ENCODE peak calls at places on chromosomes 3 and 15, in six cellular contexts. C, I, J, L, H and D are unnamed samples.

GRCh38 chr3:44948239-44948638 is 27.7 kb downstream of the ZDHHC3 start:
- DNase-seq in C (no peak), I (no peak), J (no peak), L (no peak), H (no peak), D (no peak)

GRCh38 chr3:4845882-4846281 is 133.4 kb upstream of the BHLHE40 start:
- DNase-seq in C (no peak), I (no peak), J (no peak), L (no peak), H (no peak), D (no peak)

GRCh38 chr3:149529099-149529498 is 54.6 kb downstream of the TM4SF4 start:
- DNase-seq in C (no peak), I (no peak), J (peak; percentile 37), L (no peak), H (no peak), D (no peak)

GRCh38 chr15:40028853-40029252 is 10.1 kb downstream of the SRP14 start:
- DNase-seq in C (no peak), I (no peak), J (no peak), L (no peak), H (no peak), D (no peak)

GRCh38 chr15:63818191-63818590 is 15.6 kb downstream of the HERC1 start:
- DNase-seq in C (no peak), I (no peak), J (no peak), L (no peak), H (peak; percentile 28), D (no peak)

GRCh38 chr3:140007081-140007480 is 72.1 kb downstream of the CLSTN2 start:
- DNase-seq in C (no peak), I (no peak), J (no peak), L (no peak), H (no peak), D (no peak)

GRCh38 chr3:126025116-126025729 is 56.2 kb downstream of the ROPN1B start:
- DNase-seq in C (no peak), I (no peak), J (no peak), L (no peak), H (no peak), D (no peak)

GRCh38 chr3:69309810-69310209 is 76.1 kb downstream of the FRMD4B start:
- DNase-seq in C (peak; percentile 61), I (no peak), J (peak; percentile 63), L (no peak), H (peak; percentile 40), D (no peak)

GRCh38 chr15:68419301-68420175 is 12.4 kb downstream of the ITGA11 start:
- DNase-seq in C (no peak), I (no peak), J (peak; percentile 57), L (peak; percentile 50), H (no peak), D (no peak)

GRCh38 chr15:74614744-74615312 is 808 bp upstream of the CLK3 start:
- DNase-seq in C (no peak), I (peak; percentile 88), J (peak; percentile 91), L (peak; percentile 95), H (peak; percentile 67), D (peak; percentile 87)

GRCh38 chr15:74611341-74611740 is 4.3 kb upstream of the CLK3 start:
- DNase-seq in C (no peak), I (peak; percentile 56), J (no peak), L (no peak), H (no peak), D (no peak)

GRCh38 chr15:74612677-74613076 is 3.0 kb upstream of the CLK3 start:
- DNase-seq in C (no peak), I (no peak), J (no peak), L (no peak), H (no peak), D (no peak)

GRCh38 chr15:74613953-74614743 is 1.5 kb upstream of the CLK3 start:
- DNase-seq in C (peak; percentile 89), I (no peak), J (no peak), L (no peak), H (peak; percentile 10), D (no peak)

GRCh38 chr15:74613089-74613952 is 2.3 kb upstream of the CLK3 start:
- DNase-seq in C (no peak), I (no peak), J (peak; percentile 49), L (no peak), H (no peak), D (no peak)
- H3K27ac ChIP-seq in C (no peak overlapping the region), I (no peak overlapping the region), J (no peak overlapping the region), L (peak overlapping the region; percentile 99), H (no peak overlapping the region), D (no peak overlapping the region)

GRCh38 chr15:82043726-82044372 is 2.0 kb downstream of the MEX3B start:
- DNase-seq in C (no peak), I (no peak), J (peak; percentile 75), L (peak; percentile 67), H (peak; percentile 15), D (no peak)
- H3K27ac ChIP-seq in C (peak overlapping the region; percentile 97), I (peak overlapping the region; percentile 93), J (peak overlapping the region; percentile 82), L (no peak overlapping the region), H (peak overlapping the region; percentile 72), D (peak overlapping the region; percentile 13)

GRCh38 chr3:129017531-129017899 is 16.4 kb downstream of the EFCC1 start:
- DNase-seq in C (no peak), I (no peak), J (no peak), L (no peak), H (no peak), D (no peak)
- H3K27ac ChIP-seq in C (no peak overlapping the region), I (peak overlapping the region; percentile 83), J (no peak overlapping the region), L (no peak overlapping the region), H (no peak overlapping the region), D (peak overlapping the region; percentile 54)

GRCh38 chr3:16114381-16114916 is 60.0 kb upstream of the GALNT15 start:
- DNase-seq in C (no peak), I (no peak), J (peak; percentile 35), L (no peak), H (no peak), D (no peak)

GRCh38 chr3:16118396-16118795 is 56.1 kb upstream of the GALNT15 start:
- DNase-seq in C (no peak), I (no peak), J (no peak), L (no peak), H (no peak), D (no peak)

GRCh38 chr3:16113704-16114103 is 60.8 kb upstream of the GALNT15 start:
- DNase-seq in C (no peak), I (no peak), J (peak; percentile 87), L (no peak), H (peak; percentile 80), D (no peak)

GRCh38 chr3:16112910-16113504 is 61.5 kb upstream of the GALNT15 start:
- DNase-seq in C (no peak), I (no peak), J (peak; percentile 93), L (no peak), H (peak; percentile 90), D (no peak)

DNA sequence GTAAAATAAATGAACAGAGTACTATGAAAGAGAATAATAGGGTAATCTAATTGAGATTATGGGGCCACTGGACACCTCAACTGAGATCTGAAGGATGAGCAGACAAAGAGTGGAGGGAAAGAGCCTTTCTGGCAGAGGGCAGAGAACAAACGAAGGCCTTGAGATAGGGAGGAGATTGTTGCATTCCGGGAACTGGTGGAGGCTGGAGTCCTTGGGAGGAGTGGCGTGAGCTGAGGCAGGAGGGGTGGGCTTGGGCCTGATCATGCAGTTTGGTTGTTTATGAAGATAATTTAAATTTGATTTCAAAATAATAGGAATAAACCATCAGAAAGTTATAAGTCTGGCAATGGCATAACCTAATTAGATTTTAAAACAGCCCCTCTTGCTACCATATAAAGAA is 59.5 kb upstream of the GALNT15 start:
- DNase-seq in C (no peak), I (no peak), J (no peak), L (no peak), H (no peak), D (no peak)
- H3K27ac ChIP-seq in C (no peak overlapping the region), I (peak overlapping the region; percentile 61), J (peak overlapping the region; percentile 99), L (peak overlapping the region; percentile 60), H (peak overlapping the region; percentile 81), D (no peak overlapping the region)

GRCh38 chr15:48419896-48420295 is 88.7 kb downstream of the DUT start:
- DNase-seq in C (no peak), I (no peak), J (no peak), L (no peak), H (no peak), D (no peak)

GRCh38 chr15:48421362-48421761 is 90.1 kb downstream of the DUT start:
- DNase-seq in C (peak; percentile 62), I (no peak), J (no peak), L (no peak), H (no peak), D (no peak)

GRCh38 chr15:48415036-48415886 is 84.0 kb downstream of the DUT start:
- DNase-seq in C (no peak), I (no peak), J (peak; percentile 86), L (no peak), H (peak; percentile 64), D (no peak)

GRCh38 chr15:48416301-48416700 is 85.1 kb downstream of the DUT start:
- DNase-seq in C (no peak), I (no peak), J (no peak), L (no peak), H (peak; percentile 48), D (no peak)

DNA sequence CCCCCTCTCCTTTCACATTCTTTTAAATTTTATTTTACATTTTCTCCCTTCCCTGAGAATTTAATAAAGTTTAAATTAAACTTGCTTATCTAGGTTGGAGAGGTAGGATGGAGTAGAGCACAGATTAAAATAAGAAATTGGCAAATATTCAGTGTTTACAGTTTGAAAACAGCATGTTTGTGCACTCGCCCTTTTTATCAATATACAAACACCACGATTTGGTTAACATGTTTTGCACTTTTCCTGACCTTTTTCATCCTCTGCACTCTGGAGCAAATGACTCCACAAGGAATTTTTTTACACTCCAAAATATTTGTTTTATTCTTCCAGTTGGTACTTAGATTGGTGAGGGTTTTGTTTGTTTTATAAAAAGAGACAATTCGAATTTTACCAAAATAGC is 87.1 kb downstream of the DUT start:
- DNase-seq in C (no peak), I (no peak), J (no peak), L (no peak), H (no peak), D (no peak)
- H3K27ac ChIP-seq in C (no peak overlapping the region), I (no peak overlapping the region), J (peak overlapping the region; percentile 82), L (peak overlapping the region; percentile 33), H (no peak overlapping the region), D (no peak overlapping the region)

GRCh38 chr15:41690636-41691035 is 30.4 kb downstream of the MGA start:
- DNase-seq in C (no peak), I (no peak), J (no peak), L (no peak), H (no peak), D (no peak)
- H3K27ac ChIP-seq in C (no peak overlapping the region), I (no peak overlapping the region), J (no peak overlapping the region), L (no peak overlapping the region), H (no peak overlapping the region), D (no peak overlapping the region)